ENCODE peak calls at places on chromosomes 3 and 15, in four cellular contexts. D is lower lobe of right lung, O is HCT116, I is cardiac muscle cell. E is an unnamed sample.

GRCh38 chr3:139110072-139110830 is 65.6 kb upstream of the PRR23C start:
- DNase-seq in D (no peak), O (no peak), I (no peak), E (no peak)

GRCh38 chr3:50251220-50251619 is 15.2 kb downstream of the GNAI2 start:
- DNase-seq in D (no peak), O (no peak), I (no peak), E (peak; percentile 78)

GRCh38 chr15:59473226-59473625 is 35.2 kb downstream of the FAM81A start:
- DNase-seq in D (no peak), O (no peak), I (no peak), E (no peak)

GRCh38 chr15:39589193-39589814 is 8.4 kb downstream of the THBS1 start:
- DNase-seq in D (no peak), O (no peak), I (no peak), E (no peak)

GRCh38 chr3:194170793-194171192 is 34.8 kb downstream of the HES1 start:
- DNase-seq in D (no peak), O (no peak), I (no peak), E (no peak)

GRCh38 chr15:38844683-38845195 is 280.1 kb upstream of the RASGRP1 start:
- DNase-seq in D (no peak), O (no peak), I (no peak), E (no peak)

GRCh38 chr3:55488398-55489055 is 1.4 kb upstream of the WNT5A start:
- DNase-seq in D (peak; percentile 74), O (no peak), I (peak; percentile 76), E (peak; percentile 69)

GRCh38 chr3:30356901-30357753 is 249.3 kb upstream of the TGFBR2 start:
- DNase-seq in D (no peak), O (no peak), I (no peak), E (peak; percentile 58)

GRCh38 chr3:60935709-60936108 is 315.5 kb downstream of the FHIT start:
- DNase-seq in D (no peak), O (peak; percentile 24), I (no peak), E (peak; percentile 60)

GRCh38 chr3:98737301-98737700 is 25.8 kb upstream of the ST3GAL6 start:
- DNase-seq in D (no peak), O (no peak), I (no peak), E (no peak)

GRCh38 chr3:36795622-36796021 is 31.3 kb upstream of the DCLK3 start:
- DNase-seq in D (no peak), O (no peak), I (no peak), E (no peak)

GRCh38 chr3:160278210-160278609 is 53.0 kb downstream of the C3orf80 start:
- DNase-seq in D (no peak), O (no peak), I (no peak), E (no peak)

GRCh38 chr15:52652984-52653383 is 26.2 kb downstream of the ATOSA start:
- DNase-seq in D (no peak), O (no peak), I (peak; percentile 5), E (no peak)

GRCh38 chr3:5002174-5002870 is 23.1 kb downstream of the BHLHE40 start:
- DNase-seq in D (no peak), O (no peak), I (no peak), E (no peak)

GRCh38 chr3:124119056-124119721 is 127.3 kb upstream of the ROPN1 start:
- DNase-seq in D (no peak), O (no peak), I (no peak), E (no peak)

GRCh38 chr3:127556565-127556964 is 34.0 kb downstream of the TPRA1 start:
- DNase-seq in D (no peak), O (no peak), I (peak; percentile 24), E (no peak)

GRCh38 chr3:193996641-193997089 is 139.3 kb upstream of the HES1 start:
- DNase-seq in D (no peak), O (no peak), I (peak; percentile 34), E (no peak)

GRCh38 chr3:22671848-22672247 is 531.3 kb upstream of the UBE2E2 start:
- DNase-seq in D (no peak), O (no peak), I (no peak), E (no peak)

GRCh38 chr3:153129866-153130265 is 32.2 kb upstream of the RAP2B start:
- DNase-seq in D (no peak), O (no peak), I (no peak), E (no peak)

GRCh38 chr3:149581681-149582349 is 76.0 kb downstream of the WWTR1 start:
- DNase-seq in D (no peak), O (peak; percentile 96), I (peak; percentile 25), E (peak; percentile 85)

GRCh38 chr3:86793786-86794185 is 197.2 kb downstream of the VGLL3 start:
- DNase-seq in D (no peak), O (no peak), I (peak; percentile 28), E (peak; percentile 32)

GRCh38 chr15:66101715-66102395 is 151.7 kb downstream of the MEGF11 start:
- DNase-seq in D (no peak), O (no peak), I (peak; percentile 52), E (no peak)

GRCh38 chr3:114624676-114625181 is 330.9 kb downstream of the TIGIT start:
- DNase-seq in D (peak; percentile 71), O (peak; percentile 87), I (no peak), E (peak; percentile 60)

GRCh38 chr3:94665922-94666321 is 603.1 kb downstream of the NSUN3 start:
- DNase-seq in D (no peak), O (no peak), I (no peak), E (no peak)

GRCh38 chr15:41121951-41122350 is 5.9 kb upstream of the INO80 start:
- DNase-seq in D (no peak), O (no peak), I (no peak), E (no peak)

GRCh38 chr15:27797765-27798164 is 301.4 kb downstream of the OCA2 start:
- DNase-seq in D (no peak), O (no peak), I (no peak), E (no peak)

GRCh38 chr3:137764001-137764433 is at the start of gene SOX14:
- DNase-seq in D (peak; percentile 72), O (peak; percentile 8), I (peak; percentile 52), E (no peak)

GRCh38 chr3:10553586-10554235 is 48.3 kb upstream of the ATP2B2 start:
- DNase-seq in D (no peak), O (no peak), I (no peak), E (no peak)

GRCh38 chr3:136250862-136251460 is 821 bp downstream of the PCCB start:
- DNase-seq in D (peak; percentile 72), O (no peak), I (peak; percentile 8), E (no peak)

GRCh38 chr3:100169186-100169585 is 54.9 kb upstream of the FILIP1L start:
- DNase-seq in D (no peak), O (no peak), I (peak; percentile 33), E (no peak)

GRCh38 chr15:61057376-61057775 is 171.7 kb downstream of the RORA start:
- DNase-seq in D (no peak), O (no peak), I (no peak), E (no peak)

GRCh38 chr3:50503504-50503903 is at the start of gene CACNA2D2:
- DNase-seq in D (peak; percentile 77), O (peak; percentile 15), I (peak; percentile 86), E (peak; percentile 54)

GRCh38 chr3:16767006-16767405 is 117.7 kb upstream of the PLCL2 start:
- DNase-seq in D (no peak), O (no peak), I (peak; percentile 52), E (no peak)
- TF ChIP-seq CTCF in D (no peak), O (no peak), I (no peak), E (no peak)

GRCh38 chr3:107822308-107822707 is 268.5 kb downstream of the CD47 start:
- DNase-seq in D (no peak), O (no peak), I (peak; percentile 54), E (no peak)
- H3K27ac ChIP-seq in D (no peak overlapping the region), O (no peak overlapping the region), I (no peak overlapping the region), E (no peak overlapping the region)

GRCh38 chr3:11643212-11644087 is at the start of gene VGLL4:
- DNase-seq in D (peak; percentile 91), O (peak; percentile 46), I (peak; percentile 97), E (peak; percentile 66)
- TF ChIP-seq CTCF in D (peak; percentile 22), O (no peak), I (peak; percentile 15), E (peak; percentile 9)

DNA sequence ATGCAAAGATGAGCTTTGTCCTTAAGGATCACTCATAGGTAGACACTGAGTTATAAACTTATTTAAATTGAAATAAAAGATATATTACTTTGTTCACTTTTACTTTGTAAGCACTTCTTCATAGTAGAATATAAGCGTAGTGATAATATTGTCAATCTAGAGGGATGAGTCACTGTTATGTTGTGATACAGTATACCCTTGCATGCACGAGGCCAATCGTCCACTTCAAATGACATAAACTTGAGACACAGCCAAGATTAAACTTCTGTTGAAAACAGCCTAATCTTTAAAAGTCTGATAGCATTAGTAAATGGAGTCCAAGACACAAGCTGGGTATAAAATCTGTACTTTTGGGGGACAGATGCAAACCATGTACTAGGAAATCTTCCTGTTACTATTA is 85.5 kb downstream of the PIK3R4 start:
- DNase-seq in D (no peak), O (no peak), I (no peak), E (no peak)
- H3K27ac ChIP-seq in D (no peak overlapping the region), O (no peak overlapping the region), I (no peak overlapping the region), E (no peak overlapping the region)

GRCh38 chr3:143888846-143889245 is 40.6 kb upstream of the SLC9A9 start:
- DNase-seq in D (no peak), O (no peak), I (no peak), E (no peak)

GRCh38 chr3:143881102-143881501 is 32.8 kb upstream of the SLC9A9 start:
- DNase-seq in D (no peak), O (no peak), I (no peak), E (no peak)

GRCh38 chr3:143883151-143883550 is 34.9 kb upstream of the SLC9A9 start:
- DNase-seq in D (no peak), O (no peak), I (no peak), E (no peak)

DNA sequence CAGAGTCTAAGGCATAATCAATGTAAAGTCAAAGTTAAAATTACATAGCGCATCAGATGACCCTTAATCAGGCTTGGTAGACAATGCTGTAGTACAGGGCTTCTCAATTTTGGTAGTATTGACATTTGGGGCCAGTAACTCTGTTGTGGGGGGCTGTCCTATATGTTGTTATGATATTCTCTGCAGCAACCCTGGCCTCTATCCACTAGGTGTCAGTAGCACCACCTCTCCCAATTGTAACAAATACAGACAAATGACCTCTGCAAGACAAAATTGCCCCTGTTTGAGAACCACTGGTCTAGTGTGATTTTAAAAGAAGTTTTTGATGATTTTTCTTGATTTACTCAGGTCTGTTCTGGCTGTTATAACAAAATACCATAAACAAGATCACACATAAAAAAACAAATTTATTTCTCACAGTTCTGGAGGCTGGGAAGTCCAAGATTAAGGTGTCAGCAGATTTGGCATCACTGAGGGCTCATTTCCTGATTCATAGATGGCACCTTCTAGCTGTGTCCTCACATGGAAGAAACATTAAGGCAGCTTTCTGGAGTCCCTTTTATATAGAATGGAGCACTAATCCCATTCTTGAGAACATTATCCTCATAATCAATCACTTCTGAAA is 37.6 kb upstream of the SLC9A9 start:
- DNase-seq in D (no peak), O (peak; percentile 16), I (peak; percentile 51), E (peak; percentile 39)
- TF ChIP-seq CTCF in D (peak; percentile 78), O (peak; percentile 27), I (peak; percentile 85), E (peak; percentile 78)

DNA sequence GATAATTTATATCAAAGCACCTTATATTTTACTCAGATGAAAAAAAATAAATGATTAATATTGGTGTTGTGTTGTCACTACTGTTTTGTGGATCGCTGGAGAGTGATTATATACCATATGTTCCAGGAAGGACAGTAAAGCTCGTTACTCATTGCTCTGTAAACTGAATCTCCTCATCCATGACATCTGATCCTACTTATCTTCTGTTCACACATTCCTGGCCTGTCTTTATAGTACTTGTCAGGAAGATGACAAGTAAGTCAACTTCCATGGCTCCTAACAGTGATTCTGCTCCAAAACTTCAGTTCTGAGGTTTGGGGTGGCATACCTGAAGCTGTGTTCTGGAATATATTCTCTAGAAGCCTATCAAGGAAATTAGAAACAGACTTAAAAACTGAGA is 288.9 kb downstream of the ZBBX start:
- DNase-seq in D (no peak), O (no peak), I (no peak), E (no peak)
- H3K27ac ChIP-seq in D (no peak overlapping the region), O (no peak overlapping the region), I (no peak overlapping the region), E (no peak overlapping the region)

E was measured in RWPE1.